ENCODE peak calls at places on chromosomes 1 and 21, in six cellular contexts. One of them, this sample, is unnamed.

GRCh38 chr1:155007253-155007828 is 4.7 kb downstream of the ZBTB7B start:
- DNase-seq in keratinocyte: no peak
- DNase-seq in Calu3: no peak
- DNase-seq in bronchial epithelial cell: no peak
- DNase-seq in GM10248: no peak
- DNase-seq in dorsolateral prefrontal cortex: no peak
- DNase-seq in this sample: no peak

GRCh38 chr1:151756291-151756690 is 7.0 kb downstream of the MRPL9 start:
- DNase-seq in keratinocyte: no peak
- DNase-seq in Calu3: no peak
- DNase-seq in bronchial epithelial cell: peak; percentile 65
- DNase-seq in GM10248: no peak
- DNase-seq in dorsolateral prefrontal cortex: no peak
- DNase-seq in this sample: no peak

GRCh38 chr1:235597867-235598553 is 51.6 kb downstream of the GNG4 start:
- DNase-seq in keratinocyte: no peak
- DNase-seq in Calu3: peak; percentile 36
- DNase-seq in bronchial epithelial cell: peak; percentile 53
- DNase-seq in GM10248: no peak
- DNase-seq in dorsolateral prefrontal cortex: no peak
- DNase-seq in this sample: no peak

GRCh38 chr1:44423706-44424546 is 18.9 kb downstream of the RNF220 start:
- DNase-seq in keratinocyte: peak; percentile 17
- DNase-seq in Calu3: peak; percentile 28
- DNase-seq in bronchial epithelial cell: peak; percentile 89
- DNase-seq in GM10248: no peak
- DNase-seq in dorsolateral prefrontal cortex: no peak
- DNase-seq in this sample: no peak

GRCh38 chr1:1167416-1168155 is 6.1 kb upstream of the TTLL10 start:
- DNase-seq in keratinocyte: no peak
- DNase-seq in Calu3: no peak
- DNase-seq in bronchial epithelial cell: no peak
- DNase-seq in GM10248: no peak
- DNase-seq in dorsolateral prefrontal cortex: no peak
- DNase-seq in this sample: no peak

GRCh38 chr1:199282910-199283309 is 644.1 kb downstream of the PTPRC start:
- DNase-seq in keratinocyte: no peak
- DNase-seq in Calu3: no peak
- DNase-seq in bronchial epithelial cell: no peak
- DNase-seq in GM10248: no peak
- DNase-seq in dorsolateral prefrontal cortex: no peak
- DNase-seq in this sample: no peak

GRCh38 chr1:17184822-17185484 is 20.0 kb upstream of the PADI1 start:
- DNase-seq in keratinocyte: no peak
- DNase-seq in Calu3: no peak
- DNase-seq in bronchial epithelial cell: no peak
- DNase-seq in GM10248: no peak
- DNase-seq in dorsolateral prefrontal cortex: no peak
- DNase-seq in this sample: no peak

GRCh38 chr1:180501865-180502360 is 464 bp downstream of the ACBD6 start:
- DNase-seq in keratinocyte: no peak
- DNase-seq in Calu3: no peak
- DNase-seq in bronchial epithelial cell: peak; percentile 61
- DNase-seq in GM10248: peak; percentile 73
- DNase-seq in dorsolateral prefrontal cortex: no peak
- DNase-seq in this sample: no peak

GRCh38 chr21:42578034-42578433 is 64.4 kb downstream of the SLC37A1 start:
- DNase-seq in keratinocyte: no peak
- DNase-seq in Calu3: no peak
- DNase-seq in bronchial epithelial cell: no peak
- DNase-seq in GM10248: no peak
- DNase-seq in dorsolateral prefrontal cortex: no peak
- DNase-seq in this sample: no peak

GRCh38 chr21:46297311-46298082 is 11.4 kb downstream of the YBEY start:
- DNase-seq in keratinocyte: no peak
- DNase-seq in Calu3: no peak
- DNase-seq in bronchial epithelial cell: no peak
- DNase-seq in GM10248: no peak
- DNase-seq in dorsolateral prefrontal cortex: no peak
- DNase-seq in this sample: no peak

GRCh38 chr21:16305686-16306085 is 575.9 kb downstream of the USP25 start:
- DNase-seq in keratinocyte: no peak
- DNase-seq in Calu3: no peak
- DNase-seq in bronchial epithelial cell: no peak
- DNase-seq in GM10248: no peak
- DNase-seq in dorsolateral prefrontal cortex: no peak
- DNase-seq in this sample: no peak

GRCh38 chr1:43481481-43481880 is 27.8 kb upstream of the HYI start:
- DNase-seq in keratinocyte: no peak
- DNase-seq in Calu3: no peak
- DNase-seq in bronchial epithelial cell: no peak
- DNase-seq in GM10248: no peak
- DNase-seq in dorsolateral prefrontal cortex: no peak
- DNase-seq in this sample: no peak

GRCh38 chr21:26028183-26028582 is 142.4 kb downstream of the APP start:
- DNase-seq in keratinocyte: no peak
- DNase-seq in Calu3: no peak
- DNase-seq in bronchial epithelial cell: no peak
- DNase-seq in GM10248: no peak
- DNase-seq in dorsolateral prefrontal cortex: no peak
- DNase-seq in this sample: no peak

GRCh38 chr1:168834225-168834872 is 105.3 kb upstream of the DPT start:
- DNase-seq in keratinocyte: no peak
- DNase-seq in Calu3: no peak
- DNase-seq in bronchial epithelial cell: peak; percentile 61
- DNase-seq in GM10248: no peak
- DNase-seq in dorsolateral prefrontal cortex: no peak
- DNase-seq in this sample: no peak

GRCh38 chr1:14910947-14911721 is 242.4 kb upstream of the TMEM51 start:
- DNase-seq in keratinocyte: peak; percentile 82
- DNase-seq in Calu3: no peak
- DNase-seq in bronchial epithelial cell: peak; percentile 79
- DNase-seq in GM10248: no peak
- DNase-seq in dorsolateral prefrontal cortex: no peak
- DNase-seq in this sample: no peak

GRCh38 chr1:218711884-218712674 is 366.9 kb downstream of the TGFB2 start:
- DNase-seq in keratinocyte: peak; percentile 28
- DNase-seq in Calu3: no peak
- DNase-seq in bronchial epithelial cell: peak; percentile 72
- DNase-seq in GM10248: no peak
- DNase-seq in dorsolateral prefrontal cortex: no peak
- DNase-seq in this sample: no peak

GRCh38 chr1:184219414-184219813 is 167.4 kb upstream of the C1orf21 start:
- DNase-seq in keratinocyte: no peak
- DNase-seq in Calu3: no peak
- DNase-seq in bronchial epithelial cell: no peak
- DNase-seq in GM10248: no peak
- DNase-seq in dorsolateral prefrontal cortex: no peak
- DNase-seq in this sample: no peak

GRCh38 chr1:154263465-154264332 is 8.7 kb upstream of the HAX1 start:
- DNase-seq in keratinocyte: no peak
- DNase-seq in Calu3: no peak
- DNase-seq in bronchial epithelial cell: no peak
- DNase-seq in GM10248: no peak
- DNase-seq in dorsolateral prefrontal cortex: no peak
- DNase-seq in this sample: no peak

GRCh38 chr1:241235236-241235897 is 121.6 kb downstream of the RGS7 start:
- DNase-seq in keratinocyte: no peak
- DNase-seq in Calu3: no peak
- DNase-seq in bronchial epithelial cell: no peak
- DNase-seq in GM10248: no peak
- DNase-seq in dorsolateral prefrontal cortex: no peak
- DNase-seq in this sample: no peak

GRCh38 chr1:80441664-80442063 is 1359.1 kb upstream of the ADGRL2 start:
- DNase-seq in keratinocyte: no peak
- DNase-seq in Calu3: no peak
- DNase-seq in bronchial epithelial cell: no peak
- DNase-seq in GM10248: no peak
- DNase-seq in dorsolateral prefrontal cortex: no peak
- DNase-seq in this sample: no peak

GRCh38 chr1:119075614-119076013 is 64.8 kb downstream of the WARS2 start:
- DNase-seq in keratinocyte: no peak
- DNase-seq in Calu3: no peak
- DNase-seq in bronchial epithelial cell: peak; percentile 48
- DNase-seq in GM10248: no peak
- DNase-seq in dorsolateral prefrontal cortex: no peak
- DNase-seq in this sample: no peak

GRCh38 chr1:106249810-106250209 is 806.7 kb upstream of the PRMT6 start:
- DNase-seq in keratinocyte: no peak
- DNase-seq in Calu3: no peak
- DNase-seq in bronchial epithelial cell: no peak
- DNase-seq in GM10248: no peak
- DNase-seq in dorsolateral prefrontal cortex: no peak
- DNase-seq in this sample: no peak

GRCh38 chr21:32412998-32413504 is 545 bp downstream of the EVA1C start:
- DNase-seq in keratinocyte: no peak
- DNase-seq in Calu3: peak; percentile 4
- DNase-seq in bronchial epithelial cell: peak; percentile 22
- DNase-seq in GM10248: no peak
- DNase-seq in dorsolateral prefrontal cortex: no peak
- DNase-seq in this sample: peak; percentile 27
- TF ChIP-seq CTCF in keratinocyte: no peak
- TF ChIP-seq CTCF in Calu3: no peak
- TF ChIP-seq CTCF in bronchial epithelial cell: peak; percentile 9
- TF ChIP-seq CTCF in GM10248: no peak
- TF ChIP-seq CTCF in dorsolateral prefrontal cortex: peak; percentile 16
- TF ChIP-seq CTCF in this sample: no peak

GRCh38 chr1:92948071-92948470 is 13.2 kb downstream of the DIPK1A start:
- DNase-seq in keratinocyte: no peak
- DNase-seq in Calu3: no peak
- DNase-seq in bronchial epithelial cell: peak; percentile 74
- DNase-seq in GM10248: no peak
- DNase-seq in dorsolateral prefrontal cortex: no peak
- DNase-seq in this sample: no peak

GRCh38 chr1:92953491-92953890 is 7.8 kb downstream of the DIPK1A start:
- DNase-seq in keratinocyte: no peak
- DNase-seq in Calu3: no peak
- DNase-seq in bronchial epithelial cell: no peak
- DNase-seq in GM10248: peak; percentile 62
- DNase-seq in dorsolateral prefrontal cortex: no peak
- DNase-seq in this sample: no peak

GRCh38 chr1:92952714-92953113 is 8.5 kb downstream of the DIPK1A start:
- DNase-seq in keratinocyte: no peak
- DNase-seq in Calu3: no peak
- DNase-seq in bronchial epithelial cell: no peak
- DNase-seq in GM10248: no peak
- DNase-seq in dorsolateral prefrontal cortex: no peak
- DNase-seq in this sample: no peak

GRCh38 chr1:92949937-92950817 is 11.1 kb downstream of the DIPK1A start:
- DNase-seq in keratinocyte: no peak
- DNase-seq in Calu3: no peak
- DNase-seq in bronchial epithelial cell: peak; percentile 86
- DNase-seq in GM10248: no peak
- DNase-seq in dorsolateral prefrontal cortex: no peak
- DNase-seq in this sample: no peak

GRCh38 chr1:92951141-92951582 is 10.1 kb downstream of the DIPK1A start:
- DNase-seq in keratinocyte: no peak
- DNase-seq in Calu3: no peak
- DNase-seq in bronchial epithelial cell: peak; percentile 79
- DNase-seq in GM10248: no peak
- DNase-seq in dorsolateral prefrontal cortex: no peak
- DNase-seq in this sample: no peak
- TF ChIP-seq CTCF in keratinocyte: no peak
- TF ChIP-seq CTCF in Calu3: no peak
- TF ChIP-seq CTCF in bronchial epithelial cell: no peak
- TF ChIP-seq CTCF in GM10248: peak; percentile 19
- TF ChIP-seq CTCF in dorsolateral prefrontal cortex: peak; percentile 11
- TF ChIP-seq CTCF in this sample: no peak

DNA sequence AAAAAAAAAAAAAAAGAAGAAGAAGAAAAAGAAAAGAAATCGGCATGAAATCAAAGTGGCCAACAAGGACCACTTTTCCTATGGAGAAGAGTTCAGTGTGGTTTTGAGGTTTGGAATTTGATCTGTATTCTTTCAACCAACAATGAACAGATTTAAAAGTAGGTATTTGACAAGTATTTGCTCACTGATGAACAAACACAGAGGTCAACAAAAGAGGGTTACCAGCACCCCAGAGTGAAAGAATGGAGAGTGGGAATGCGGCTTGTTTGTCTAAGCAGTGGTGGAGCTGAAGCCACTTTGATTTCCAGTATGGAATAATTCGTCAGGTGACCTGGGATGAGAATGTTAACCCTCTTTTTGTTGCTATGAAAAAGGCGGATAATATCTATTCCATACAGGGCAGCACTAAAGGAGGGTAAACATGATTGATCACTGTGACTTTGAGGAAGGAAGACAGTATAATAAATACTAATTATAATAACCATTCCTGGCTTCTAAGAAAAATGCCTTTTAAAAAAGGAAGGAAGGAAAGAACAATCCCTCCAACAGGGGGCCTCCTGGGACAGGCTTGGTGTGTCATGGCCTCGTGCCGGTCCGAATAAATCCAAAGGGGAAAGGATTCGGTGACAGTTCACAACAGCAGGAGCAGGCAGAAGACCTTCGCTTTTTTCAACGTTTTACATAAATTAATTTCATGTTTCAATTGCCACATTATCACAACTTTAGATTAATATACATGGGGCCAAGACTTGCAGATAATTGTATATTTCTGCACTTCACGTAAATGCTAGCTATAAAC is 37.2 kb upstream of the SIM2 start:
- DNase-seq in keratinocyte: no peak
- DNase-seq in Calu3: peak; percentile 30
- DNase-seq in bronchial epithelial cell: peak; percentile 27
- DNase-seq in GM10248: no peak
- DNase-seq in dorsolateral prefrontal cortex: no peak
- DNase-seq in this sample: no peak
- TF ChIP-seq CTCF in keratinocyte: peak; percentile 24
- TF ChIP-seq CTCF in Calu3: peak; percentile 15
- TF ChIP-seq CTCF in bronchial epithelial cell: peak; percentile 39
- TF ChIP-seq CTCF in GM10248: no peak
- TF ChIP-seq CTCF in dorsolateral prefrontal cortex: peak; percentile 36
- TF ChIP-seq CTCF in this sample: no peak

DNA sequence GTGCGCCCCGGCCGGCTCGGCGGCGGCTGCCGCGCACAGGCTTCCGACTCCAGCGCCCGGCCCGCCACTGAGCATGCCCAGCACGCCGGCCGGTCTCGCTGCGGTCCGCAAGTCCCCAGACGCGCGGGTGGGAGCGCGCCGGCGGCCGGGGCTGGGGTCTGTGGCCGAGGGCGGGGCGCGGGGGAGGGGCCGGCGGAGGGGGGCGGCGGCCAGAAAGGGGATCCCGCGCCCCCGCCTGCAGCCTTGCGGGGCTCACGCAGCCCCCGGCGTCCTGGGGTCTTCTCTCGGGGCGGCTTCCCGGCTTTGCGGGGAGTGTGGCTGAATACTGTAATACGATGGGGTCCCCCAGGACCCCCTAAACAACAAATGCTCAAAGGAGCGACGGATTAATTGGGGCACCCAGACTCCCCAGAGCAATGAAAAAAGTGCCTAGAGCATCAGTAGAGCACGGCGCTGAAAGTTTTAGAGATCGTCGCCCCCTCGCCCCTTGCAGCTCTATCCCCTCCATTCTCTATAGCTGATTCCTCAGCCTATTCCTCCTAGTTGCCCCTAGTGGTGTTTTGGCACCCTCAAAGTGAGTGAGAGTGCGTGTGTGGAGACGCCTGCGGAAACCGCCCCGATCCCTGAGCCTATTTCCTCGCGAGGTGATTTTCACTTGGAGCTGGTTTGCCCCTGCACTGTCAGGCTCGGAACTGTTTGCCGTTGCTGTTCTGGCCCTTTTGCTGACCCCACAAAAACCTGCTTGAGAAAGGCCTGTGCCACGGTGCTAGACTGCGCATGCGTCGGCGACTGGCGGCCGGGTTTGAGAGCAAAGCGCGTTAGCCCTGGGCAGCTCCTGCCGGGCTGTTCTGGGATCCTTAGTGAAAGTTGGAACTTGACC is at the start of gene VAV3:
- DNase-seq in keratinocyte: no peak
- DNase-seq in Calu3: peak; percentile 40
- DNase-seq in bronchial epithelial cell: peak; percentile 20
- DNase-seq in GM10248: peak; percentile 58
- DNase-seq in dorsolateral prefrontal cortex: no peak
- DNase-seq in this sample: peak; percentile 60
- TF ChIP-seq CTCF in keratinocyte: no peak
- TF ChIP-seq CTCF in Calu3: no peak
- TF ChIP-seq CTCF in bronchial epithelial cell: no peak
- TF ChIP-seq CTCF in GM10248: no peak
- TF ChIP-seq CTCF in dorsolateral prefrontal cortex: no peak
- TF ChIP-seq CTCF in this sample: peak; percentile 24

This sample was measured in natural killer cell.